ENCODE peak calls at places on chromosomes 1 and 21, in ten cellular contexts. A, L, O, F, N, E, S, C, T and W are unnamed samples.

GRCh38 chr1:212030936-212031528 is 4.3 kb downstream of the INTS7 start:
- DNase-seq in C (no peak), O (peak), S (peak), L (no peak), T (peak), F (no peak), N (no peak), A (no peak), E (no peak), W (peak)

GRCh38 chr21:41167348-41168342 is at the start of gene BACE2:
- DNase-seq in O (peak), L (no peak), A (no peak), F (peak), S (peak), N (peak), T (peak), C (peak), E (peak), W (peak)

GRCh38 chr1:93816970-93817738 is 61.9 kb downstream of the DNTTIP2 start:
- DNase-seq in L (peak), C (no peak), N (no peak), E (no peak), O (no peak), A (no peak), S (no peak), F (no peak), T (no peak), W (no peak)

GRCh38 chr1:165114022-165114888 is 242.3 kb downstream of the LMX1A start:
- DNase-seq in S (peak), O (peak), A (no peak), N (peak), L (peak), E (no peak), T (peak), C (peak), F (peak), W (peak)

GRCh38 chr1:72282271-72282656 is at the start of gene NEGR1:
- DNase-seq in N (peak), S (peak), C (peak), F (peak), T (peak), E (no peak), A (peak), O (no peak), L (no peak), W (peak)

GRCh38 chr1:56411484-56412180 is 167.7 kb downstream of the PLPP3 start:
- DNase-seq in T (no peak), E (no peak), O (no peak), S (no peak), C (no peak), F (no peak), A (no peak), L (peak), N (no peak), W (no peak)

GRCh38 chr1:27755865-27756264 is 17.2 kb upstream of the STX12 start:
- DNase-seq in E (no peak), F (no peak), N (no peak), L (no peak), C (no peak), T (no peak), S (no peak), O (no peak), A (no peak), W (no peak)

GRCh38 chr1:115023593-115023992 is 6.0 kb upstream of the TSHB start:
- DNase-seq in O (no peak), L (no peak), C (no peak), T (no peak), S (no peak), A (no peak), E (no peak), N (no peak), F (no peak), W (no peak)

GRCh38 chr1:25817840-25818501 is 1.8 kb upstream of the MTFR1L start:
- DNase-seq in A (no peak), E (no peak), C (no peak), N (no peak), S (no peak), T (peak), F (no peak), O (peak), L (no peak), W (no peak)

GRCh38 chr1:192983349-192983980 is 75.7 kb downstream of the UCHL5 start:
- DNase-seq in N (no peak), S (no peak), T (peak), C (peak), A (no peak), O (no peak), F (no peak), L (no peak), E (no peak), W (no peak)

GRCh38 chr1:110538082-110538481 is 19.1 kb upstream of the KCNA10 start:
- DNase-seq in C (no peak), S (no peak), F (no peak), T (no peak), O (no peak), N (no peak), E (no peak), L (no peak), A (no peak), W (no peak)

GRCh38 chr1:26027716-26028489 is 6.3 kb downstream of the EXTL1 start:
- DNase-seq in S (no peak), E (no peak), A (no peak), L (no peak), O (no peak), T (no peak), C (no peak), F (no peak), N (no peak), W (no peak)

GRCh38 chr1:233299450-233299849 is 3.9 kb upstream of the PCNX2 start:
- DNase-seq in L (no peak), F (no peak), O (no peak), E (no peak), S (no peak), A (no peak), C (no peak), T (no peak), N (no peak), W (no peak)

GRCh38 chr21:30268608-30269197 is 14.0 kb downstream of the KRTAP24-1 start:
- DNase-seq in A (no peak), E (no peak), N (peak), S (no peak), O (no peak), L (no peak), C (no peak), T (no peak), F (no peak), W (no peak)

GRCh38 chr1:48500541-48501440 is 28.8 kb upstream of the SPATA6 start:
- DNase-seq in T (no peak), L (no peak), C (no peak), N (no peak), E (no peak), A (no peak), S (no peak), F (no peak), O (no peak), W (no peak)

GRCh38 chr21:25569084-25569483 is 38.2 kb downstream of the MRPL39 start:
- DNase-seq in F (no peak), C (no peak), E (no peak), S (no peak), O (no peak), T (peak), A (no peak), L (no peak), N (no peak), W (no peak)

GRCh38 chr1:9425859-9426258 is 113.4 kb upstream of the SLC25A33 start:
- DNase-seq in C (no peak), F (no peak), L (no peak), N (no peak), E (no peak), S (no peak), T (no peak), A (no peak), O (no peak), W (no peak)

GRCh38 chr1:211606914-211607751 is 28.2 kb upstream of the SLC30A1 start:
- DNase-seq in A (peak), S (no peak), F (no peak), T (no peak), O (no peak), E (no peak), C (peak), N (no peak), L (no peak), W (no peak)

GRCh38 chr1:222792744-222793143 is 22.1 kb upstream of the DISP1 start:
- DNase-seq in F (peak), T (peak), O (no peak), L (no peak), S (no peak), C (no peak), E (no peak), A (peak), N (no peak), W (no peak)

GRCh38 chr1:3219005-3219724 is 150.2 kb downstream of the PRDM16 start:
- DNase-seq in O (peak), F (no peak), S (peak), E (no peak), T (peak), L (no peak), N (no peak), C (no peak), A (no peak), W (peak)

GRCh38 chr1:58986996-58987767 is 203.3 kb upstream of the JUN start:
- DNase-seq in E (no peak), C (no peak), A (no peak), T (no peak), L (no peak), N (no peak), S (no peak), O (no peak), F (no peak), W (no peak)

GRCh38 chr1:89873250-89873649 is 52.4 kb downstream of the LRRC8D start:
- DNase-seq in S (no peak), L (no peak), C (no peak), A (no peak), E (no peak), O (no peak), N (no peak), F (no peak), T (no peak), W (no peak)

GRCh38 chr1:241130881-241131280 is 226.1 kb downstream of the RGS7 start:
- DNase-seq in C (no peak), O (no peak), T (no peak), L (no peak), S (no peak), F (no peak), A (no peak), N (no peak), E (no peak), W (no peak)

GRCh38 chr1:42815938-42816599 is 853 bp upstream of the ERMAP start:
- DNase-seq in E (no peak), L (no peak), T (peak), O (no peak), N (peak), A (no peak), S (no peak), C (peak), F (peak), W (peak)

GRCh38 chr1:16981269-16981849 is 939 bp upstream of the MFAP2 start:
- DNase-seq in T (peak), A (no peak), L (no peak), N (no peak), E (peak), F (no peak), C (no peak), O (no peak), S (peak), W (no peak)

GRCh38 chr1:39434797-39435395 is 56.5 kb upstream of the BMP8A start:
- DNase-seq in T (peak), E (no peak), C (no peak), F (no peak), S (no peak), O (no peak), N (no peak), L (no peak), A (no peak), W (peak)

GRCh38 chr1:170663441-170664282 is at the start of gene PRRX1:
- DNase-seq in N (no peak), C (no peak), L (no peak), F (peak), A (no peak), E (no peak), O (no peak), S (no peak), T (no peak), W (no peak)

GRCh38 chr1:24364975-24365678 is 46.0 kb downstream of the GRHL3 start:
- DNase-seq in L (no peak), S (peak), A (no peak), N (no peak), O (no peak), E (peak), C (peak), T (peak), F (no peak), W (peak)

GRCh38 chr21:14533555-14534400 is 12.3 kb downstream of the SAMSN1 start:
- DNase-seq in A (peak), N (no peak), T (peak), S (peak), C (no peak), L (no peak), F (no peak), E (no peak), O (peak), W (peak)

GRCh38 chr21:44618504-44618903 is 6.6 kb downstream of the KRTAP10-8 start:
- DNase-seq in F (no peak), E (no peak), A (no peak), L (peak), N (no peak), S (no peak), T (peak), C (peak), O (peak), W (no peak)